ENCODE peak calls at places on chromosomes 3 and 15, in seven cellular contexts. P is lung, K is GM23338, E is brain microvascular endothelial cell, L is mesendoderm, W is spleen, C is tibial nerve. G is an unnamed sample. For H3K27me3, the result is how much of the 10 kb centered on the place peaks cover.

GRCh38 chr3:187072102-187072501 is 67.2 kb downstream of the RPL39L start:
- DNase-seq in K (no peak), C (no peak), E (no peak), P (no peak), L (no peak), W (no peak), G (no peak)

GRCh38 chr15:24898715-24899278 is 56.0 kb upstream of the SNRPN start:
- DNase-seq in P (no peak), C (no peak), W (no peak), E (no peak), K (peak), L (peak), G (no peak)

GRCh38 chr15:53453253-53454105 is 306.0 kb downstream of the WDR72 start:
- DNase-seq in P (no peak), L (no peak), C (no peak), K (no peak), E (no peak), W (no peak), G (no peak)

GRCh38 chr15:28191832-28192231 is 92.7 kb upstream of the OCA2 start:
- DNase-seq in C (peak), E (peak), L (peak), W (no peak), K (peak), P (peak), G (no peak)

GRCh38 chr3:143750856-143751255 is 97.4 kb downstream of the SLC9A9 start:
- DNase-seq in P (no peak), L (no peak), W (no peak), K (no peak), C (no peak), E (no peak), G (no peak)

GRCh38 chr3:144524531-144524930 is 552.9 kb downstream of the DIPK2A start:
- DNase-seq in E (peak), P (no peak), C (no peak), W (no peak), L (no peak), K (no peak), G (no peak)

GRCh38 chr15:64749167-64749566 is 26.2 kb downstream of the RBPMS2 start:
- DNase-seq in C (no peak), E (peak), K (no peak), W (no peak), L (no peak), P (no peak), G (peak)

GRCh38 chr3:114800272-114800671 is 346.8 kb downstream of the ZBTB20 start:
- DNase-seq in C (no peak), E (no peak), K (no peak), L (no peak), P (no peak), W (no peak), G (no peak)

GRCh38 chr3:100533176-100533575 is 40.8 kb downstream of the TMEM45A start:
- DNase-seq in L (no peak), W (no peak), P (no peak), E (no peak), C (no peak), K (no peak), G (no peak)

GRCh38 chr3:23762214-23763039 is 43.3 kb upstream of the UBE2E1 start:
- DNase-seq in W (no peak), K (no peak), L (no peak), E (no peak), C (no peak), P (no peak), G (no peak)

GRCh38 chr3:66182228-66182627 is 38.6 kb upstream of the SLC25A26 start:
- DNase-seq in P (no peak), C (no peak), E (no peak), W (no peak), L (no peak), K (no peak), G (no peak)

GRCh38 chr3:35944915-35945710 is 305.8 kb downstream of the ARPP21 start:
- DNase-seq in W (no peak), L (peak), P (no peak), K (no peak), E (peak), C (no peak), G (no peak)

GRCh38 chr3:120448707-120449650 is 1.8 kb downstream of the FSTL1 start:
- DNase-seq in K (peak), E (peak), L (peak), C (peak), P (no peak), W (no peak), G (no peak)

GRCh38 chr3:170534232-170534631 is 51.6 kb downstream of the SLC7A14 start:
- DNase-seq in W (no peak), C (no peak), E (no peak), K (no peak), L (no peak), P (no peak), G (no peak)

DNA sequence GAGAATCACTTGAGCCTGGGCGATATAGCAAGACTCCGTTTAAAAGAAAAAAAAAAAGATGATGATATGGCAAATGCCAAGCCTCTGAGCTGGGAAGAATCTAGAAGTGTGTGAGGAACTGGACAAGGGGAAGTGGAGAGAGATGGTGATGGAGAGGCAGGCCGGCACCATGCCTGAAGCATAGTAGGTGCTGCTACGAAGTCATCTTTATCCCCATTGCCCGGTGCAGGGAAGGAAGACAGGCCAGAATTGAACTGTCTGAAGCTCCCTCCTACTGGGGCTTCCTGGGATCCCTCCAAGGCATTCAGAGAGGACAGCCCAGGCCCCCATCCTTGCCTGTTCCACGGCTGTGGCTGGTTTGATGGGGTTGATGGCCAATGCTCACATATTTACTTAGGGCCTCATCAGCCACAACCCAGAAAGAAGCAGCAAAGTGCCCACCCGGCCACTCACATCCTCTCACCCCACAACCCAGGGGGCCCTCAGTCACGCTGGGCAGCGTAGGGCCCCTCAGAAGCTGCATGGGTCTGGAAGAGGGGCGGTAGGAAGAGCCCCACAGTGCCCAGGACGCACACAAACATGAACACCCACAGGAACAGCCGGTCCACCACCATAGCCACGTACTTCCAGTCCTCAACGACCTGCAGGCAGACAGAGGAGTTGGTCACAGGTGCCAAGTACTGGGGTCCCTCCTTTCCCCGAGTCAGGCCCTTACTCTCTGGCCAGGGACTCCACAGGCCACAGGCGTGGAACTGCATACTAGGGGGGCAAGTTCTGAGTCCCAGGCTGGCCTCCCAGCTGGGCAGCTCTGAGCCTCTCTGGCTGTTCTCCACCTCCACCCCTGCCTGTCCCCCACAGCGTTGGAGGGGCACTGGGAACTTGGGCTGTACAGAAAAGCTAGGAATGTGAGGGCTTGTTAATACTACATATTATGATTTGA is 4.1 kb upstream of the CHRNA3 start:
- DNase-seq in C (no peak), K (no peak), L (no peak), W (no peak), E (no peak), P (no peak), G (no peak)
- H3K27me3 ChIP-seq in C (under half), K (under half), L (under half), W (under half), E (half or more), P (under half), G (under half)

GRCh38 chr15:90037961-90038633 is 37.0 kb downstream of the ZNF710 start:
- DNase-seq in W (peak), P (no peak), K (no peak), C (no peak), E (peak), L (no peak), G (peak)

GRCh38 chr15:90036343-90036742 is 35.2 kb downstream of the ZNF710 start:
- DNase-seq in C (no peak), P (no peak), W (peak), E (no peak), K (no peak), L (no peak), G (no peak)

GRCh38 chr15:90035835-90036220 is 34.7 kb downstream of the ZNF710 start:
- DNase-seq in C (no peak), E (no peak), W (peak), P (peak), K (no peak), L (no peak), G (no peak)

GRCh38 chr15:90037510-90037860 is 36.4 kb downstream of the ZNF710 start:
- DNase-seq in L (no peak), P (no peak), E (peak), K (no peak), C (no peak), W (no peak), G (no peak)

GRCh38 chr15:90036806-90037509 is 35.8 kb downstream of the ZNF710 start:
- DNase-seq in K (no peak), C (no peak), E (no peak), L (no peak), W (peak), P (peak), G (no peak)
- H3K27ac ChIP-seq in K (no peak), C (peak), E (no peak), L (no peak), W (peak), P (peak), G (peak)

GRCh38 chr15:37098468-37099320 is 1.7 kb downstream of the MEIS2 start:
- DNase-seq in K (peak), E (no peak), W (peak), C (peak), L (peak), P (no peak), G (no peak)

GRCh38 chr15:37101634-37102314 is 1.4 kb upstream of the MEIS2 start:
- DNase-seq in P (peak), C (peak), W (peak), K (peak), L (peak), E (no peak), G (peak)

GRCh38 chr15:37096878-37097568 is 3.3 kb downstream of the MEIS2 start:
- DNase-seq in C (no peak), K (no peak), W (peak), P (no peak), L (peak), E (no peak), G (no peak)

GRCh38 chr15:37100109-37100873 is at the start of gene MEIS2:
- DNase-seq in C (peak), K (peak), L (peak), E (peak), P (peak), W (peak), G (peak)

DNA sequence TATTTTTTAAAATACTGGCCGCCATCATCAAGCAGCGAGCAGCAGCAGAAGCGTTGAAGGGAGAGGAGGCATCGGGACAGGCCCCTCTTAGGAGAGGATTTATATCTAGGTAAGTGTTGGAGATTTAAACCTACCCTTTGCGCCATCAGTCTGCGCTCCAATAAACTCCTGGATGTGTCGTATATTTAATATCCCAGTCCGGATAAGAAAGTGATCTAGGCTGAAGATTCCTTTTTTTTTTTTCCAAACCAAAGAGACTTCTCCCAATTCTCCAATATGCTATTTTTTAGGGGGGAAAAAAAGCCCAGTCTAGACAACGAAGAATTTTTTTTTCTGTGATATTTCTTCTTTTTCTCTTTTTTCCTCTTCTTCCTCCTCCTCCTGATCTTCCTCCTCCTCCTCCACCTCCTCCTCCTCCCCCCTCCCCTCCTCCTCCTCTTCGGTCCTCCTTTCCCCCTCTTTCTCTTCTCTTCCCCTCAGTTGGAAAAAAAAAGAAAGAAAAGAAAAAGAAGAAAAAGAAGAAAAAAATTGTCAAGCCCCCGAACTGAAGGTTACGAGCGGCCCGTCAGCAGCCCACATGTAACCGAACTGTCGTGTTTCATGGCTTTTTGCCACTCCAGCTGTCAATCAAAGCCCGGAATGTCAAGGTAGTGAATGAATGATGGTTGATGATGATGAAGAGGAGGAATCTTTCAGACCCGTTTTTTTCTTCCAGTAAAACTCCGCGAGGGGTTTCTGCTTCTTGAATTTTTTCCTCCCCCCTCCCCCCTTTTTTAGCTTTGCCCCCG is 834 bp downstream of the MEIS2 start:
- DNase-seq in C (peak), W (no peak), P (no peak), L (peak), E (no peak), K (peak), G (no peak)
- H3K27me3 ChIP-seq in C (under half), W (half or more), P (under half), L (under half), E (under half), K (half or more), G (under half)

GRCh38 chr15:69156726-69157381 is 3.6 kb upstream of the GLCE start:
- DNase-seq in E (no peak), W (no peak), C (no peak), K (no peak), L (no peak), P (no peak), G (no peak)
- H3K27ac ChIP-seq in E (no peak), W (no peak), C (no peak), K (no peak), L (no peak), P (no peak), G (no peak)

GRCh38 chr3:135965129-135965505 is 411 bp upstream of the PPP2R3A start:
- DNase-seq in K (no peak), C (no peak), L (no peak), E (peak), P (no peak), W (no peak), G (no peak)
- H3K27me3 ChIP-seq in K (under half), C (under half), L (under half), E (under half), P (under half), W (under half), G (under half)

GRCh38 chr15:40054056-40054745 is 15.2 kb upstream of the SRP14 start:
- DNase-seq in K (no peak), E (no peak), P (no peak), C (no peak), W (peak), L (no peak), G (no peak)

GRCh38 chr15:40053234-40054055 is 14.5 kb upstream of the SRP14 start:
- DNase-seq in L (no peak), K (peak), W (peak), E (no peak), C (no peak), P (no peak), G (no peak)

GRCh38 chr15:40058476-40059140 is 19.6 kb upstream of the SRP14 start:
- DNase-seq in P (no peak), E (peak), L (no peak), C (no peak), K (no peak), W (no peak), G (no peak)

GRCh38 chr15:40054746-40055575 is 16.0 kb upstream of the SRP14 start:
- DNase-seq in K (no peak), P (no peak), L (no peak), C (no peak), W (peak), E (no peak), G (no peak)

DNA sequence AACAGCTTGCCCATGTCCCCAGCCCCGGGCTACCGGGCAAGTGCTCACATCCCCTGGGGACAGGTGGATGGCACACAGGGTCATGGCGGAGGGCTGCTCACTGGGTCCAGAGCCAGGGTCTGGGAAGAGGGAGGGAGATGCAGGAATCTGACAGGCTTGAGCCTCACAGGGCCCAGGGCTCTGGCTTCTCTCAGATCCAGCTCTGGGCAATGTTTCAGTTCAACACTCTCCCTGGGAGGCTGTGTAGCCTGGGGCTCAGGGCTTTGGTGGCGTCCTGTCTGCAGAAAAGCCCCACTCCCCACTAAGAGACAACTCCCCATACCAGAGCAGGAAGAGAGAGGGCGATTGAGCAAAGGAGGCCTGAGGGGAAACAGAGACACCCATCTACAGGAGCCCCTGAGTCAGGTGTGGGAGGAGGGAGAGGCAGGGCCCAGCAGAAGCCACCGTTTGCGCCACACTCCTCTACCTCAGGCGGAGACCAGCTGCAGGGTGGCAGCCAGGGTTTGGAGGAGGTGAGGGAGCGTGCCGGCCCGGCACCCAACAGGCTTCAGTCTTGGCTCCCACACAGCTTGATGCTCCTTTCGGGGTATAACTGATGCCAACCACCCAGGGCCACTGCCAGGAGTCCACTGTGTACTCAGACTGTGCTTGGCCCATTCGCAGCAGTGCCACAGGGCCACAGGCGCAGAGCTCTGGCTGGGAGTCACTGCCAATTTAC is 16.8 kb upstream of the SRP14 start:
- DNase-seq in L (peak), K (no peak), P (no peak), C (no peak), W (peak), E (no peak), G (peak)
- H3K27ac ChIP-seq in L (no peak), K (no peak), P (no peak), C (no peak), W (peak), E (no peak), G (peak)

GRCh38 chr15:59998256-59999063 is 5.7 kb upstream of the FOXB1 start:
- DNase-seq in E (no peak), C (no peak), L (no peak), K (peak), W (no peak), P (no peak), G (no peak)

GRCh38 chr15:59999064-59999377 is 5.1 kb upstream of the FOXB1 start:
- DNase-seq in C (no peak), P (no peak), K (peak), L (peak), W (no peak), E (no peak), G (no peak)

GRCh38 chr15:60000113-60000823 is 3.8 kb upstream of the FOXB1 start:
- DNase-seq in L (peak), E (no peak), C (no peak), K (peak), W (no peak), P (no peak), G (no peak)

GRCh38 chr15:60000824-60001641 is 3.1 kb upstream of the FOXB1 start:
- DNase-seq in W (no peak), K (peak), E (no peak), L (no peak), P (no peak), C (no peak), G (no peak)

DNA sequence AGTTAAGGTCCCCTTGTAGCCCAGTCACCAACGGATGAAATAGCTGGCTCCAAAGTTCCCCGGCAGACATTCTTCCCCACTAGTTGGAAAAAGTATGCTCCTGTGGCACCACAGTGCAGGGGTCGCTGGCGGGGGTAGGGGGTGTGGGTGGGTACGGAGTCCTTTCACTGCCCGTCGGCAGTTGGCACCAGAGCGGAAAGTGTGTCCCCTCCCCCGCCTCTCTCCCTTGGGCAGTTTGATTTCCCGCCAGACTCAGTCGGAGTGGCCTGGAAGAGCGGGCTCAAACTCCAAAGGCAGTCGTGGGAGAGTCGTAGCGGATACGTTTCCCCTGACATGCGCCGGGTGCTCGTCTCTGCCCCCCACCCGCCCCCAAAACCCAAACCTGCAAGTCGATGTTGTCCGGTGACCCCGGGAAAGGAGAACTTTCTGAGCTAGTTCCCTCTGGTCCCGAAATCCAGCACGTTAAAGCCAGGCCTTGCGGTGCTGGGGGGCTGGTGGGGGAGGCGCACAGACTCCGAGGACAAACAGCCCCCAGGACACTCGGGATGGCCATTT is 4.5 kb upstream of the FOXB1 start:
- DNase-seq in C (no peak), E (no peak), P (no peak), L (no peak), K (no peak), W (no peak), G (no peak)
- H3K27me3 ChIP-seq in C (under half), E (half or more), P (under half), L (under half), K (half or more), W (half or more), G (half or more)

DNA sequence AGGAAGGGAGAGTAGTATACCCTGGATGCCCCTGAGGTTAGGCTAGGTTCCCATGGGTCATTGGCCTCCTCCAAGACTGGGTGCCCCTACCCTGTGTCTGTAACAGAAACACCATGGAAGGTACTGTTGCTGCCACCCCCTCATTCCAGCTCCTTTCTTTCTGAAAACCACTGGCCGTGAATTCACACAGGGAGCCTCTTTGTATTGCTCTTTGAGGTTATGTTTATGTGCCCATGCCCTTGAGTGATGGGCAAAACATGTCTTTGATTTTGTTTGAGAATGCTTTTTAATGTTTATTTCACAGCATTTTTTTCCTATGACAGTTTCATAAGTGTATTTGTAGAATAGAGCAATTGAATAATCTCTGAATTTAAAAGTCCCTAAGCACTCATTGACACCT is 79.7 kb downstream of the RARB start:
- DNase-seq in L (no peak), E (no peak), C (no peak), P (no peak), W (no peak), K (no peak), G (no peak)
- H3K27ac ChIP-seq in L (no peak), E (peak), C (no peak), P (no peak), W (no peak), K (no peak), G (peak)